ENCODE peak calls at places on chromosomes 11 and 22, in five cellular contexts. O, C, I, N and V are unnamed samples.

GRCh38 chr22:37636949-37637273 is 2.6 kb upstream of the SH3BP1 start:
- DNase-seq in O (no peak), C (no peak), I (no peak), N (no peak), V (no peak)

GRCh38 chr11:116189378-116190170 is 583.2 kb downstream of the BUD13 start:
- DNase-seq in O (no peak), C (no peak), I (no peak), N (no peak), V (no peak)

GRCh38 chr22:30516273-30516672 is 10.8 kb upstream of the SEC14L4 start:
- DNase-seq in O (no peak), C (no peak), I (no peak), N (no peak), V (no peak)

GRCh38 chr22:41949297-41949965 is 2.5 kb upstream of the CENPM start:
- DNase-seq in O (peak; percentile 75), C (no peak), I (no peak), N (no peak), V (no peak)

GRCh38 chr11:29432719-29433325 is 584.0 kb downstream of the KCNA4 start:
- DNase-seq in O (peak; percentile 2), C (no peak), I (no peak), N (no peak), V (peak; percentile 14)

GRCh38 chr11:115489466-115489865 is 14.7 kb downstream of the CADM1 start:
- DNase-seq in O (no peak), C (no peak), I (no peak), N (no peak), V (no peak)

GRCh38 chr11:85076535-85077330 is 550.4 kb downstream of the DLG2 start:
- DNase-seq in O (no peak), C (no peak), I (no peak), N (peak; percentile 63), V (peak; percentile 76)

GRCh38 chr11:76436020-76436419 is 8.8 kb upstream of the EMSY start:
- DNase-seq in O (peak; percentile 8), C (no peak), I (no peak), N (no peak), V (no peak)

GRCh38 chr11:130213143-130213978 is 53.8 kb downstream of the ST14 start:
- DNase-seq in O (peak; percentile 51), C (peak; percentile 82), I (peak; percentile 73), N (no peak), V (peak; percentile 47)

GRCh38 chr11:3609416-3610265 is 32.2 kb downstream of the ART5 start:
- DNase-seq in O (peak; percentile 46), C (peak; percentile 50), I (no peak), N (peak; percentile 43), V (peak; percentile 40)

GRCh38 chr11:134374171-134374570 is 37.9 kb downstream of the B3GAT1 start:
- DNase-seq in O (no peak), C (no peak), I (no peak), N (no peak), V (no peak)

GRCh38 chr11:122656631-122657101 is 1.1 kb downstream of the UBASH3B start:
- DNase-seq in O (peak; percentile 4), C (peak; percentile 35), I (peak; percentile 44), N (no peak), V (peak; percentile 42)

GRCh38 chr11:122656073-122656630 is 630 bp downstream of the UBASH3B start:
- DNase-seq in O (peak; percentile 35), C (peak; percentile 65), I (peak; percentile 55), N (no peak), V (peak; percentile 47)

GRCh38 chr11:122653911-122654310 is 1.6 kb upstream of the UBASH3B start:
- DNase-seq in O (no peak), C (no peak), I (no peak), N (no peak), V (no peak)

GRCh38 chr11:122652495-122652894 is 3.0 kb upstream of the UBASH3B start:
- DNase-seq in O (no peak), C (no peak), I (no peak), N (no peak), V (no peak)

DNA sequence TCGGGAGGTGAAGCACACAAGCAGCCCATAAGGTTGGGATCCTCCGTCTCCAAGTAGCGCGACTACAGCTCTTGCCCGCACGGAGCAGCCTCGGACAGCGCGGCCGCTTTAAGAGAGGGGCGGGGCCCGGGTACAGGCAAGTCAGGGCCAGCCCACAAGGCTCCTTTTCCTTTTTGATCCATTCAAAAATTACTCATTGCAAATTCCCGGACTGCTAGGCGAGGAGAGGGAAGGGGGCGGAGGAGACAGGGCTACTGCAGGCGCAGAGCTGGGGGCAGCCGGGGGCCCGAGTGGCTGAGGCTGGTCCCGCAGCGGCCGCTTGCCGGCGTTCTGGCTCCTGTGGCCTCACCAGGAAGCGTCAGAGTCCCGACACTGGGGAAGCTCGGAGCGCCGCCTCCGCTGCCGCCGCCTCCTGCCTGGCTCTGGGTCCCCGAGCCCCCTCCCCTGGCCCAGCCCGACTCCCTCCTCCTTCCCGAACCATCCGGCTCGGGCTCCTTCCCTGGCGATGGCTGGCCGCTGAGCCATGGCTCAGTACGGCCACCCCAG is at the start of gene UBASH3B:
- DNase-seq in O (peak; percentile 65), C (peak; percentile 80), I (peak; percentile 86), N (peak; percentile 89), V (peak; percentile 76)
- TF ChIP-seq CTCF in O (no peak), C (no peak), I (no peak), N (peak; percentile 12), V (peak; percentile 21)

GRCh38 chr11:117477721-117478120 is 150.1 kb downstream of the CEP164 start:
- DNase-seq in O (no peak), C (no peak), I (no peak), N (no peak), V (no peak)

GRCh38 chr11:117478926-117479325 is 151.3 kb downstream of the CEP164 start:
- DNase-seq in O (no peak), C (no peak), I (peak; percentile 21), N (no peak), V (no peak)

GRCh38 chr11:117478126-117478856 is 150.6 kb downstream of the CEP164 start:
- DNase-seq in O (no peak), C (no peak), I (no peak), N (no peak), V (no peak)

GRCh38 chr11:117480221-117480620 is 152.6 kb downstream of the CEP164 start:
- DNase-seq in O (no peak), C (no peak), I (no peak), N (no peak), V (no peak)

GRCh38 chr11:117479372-117479771 is 151.7 kb downstream of the CEP164 start:
- DNase-seq in O (peak; percentile 55), C (no peak), I (peak; percentile 23), N (no peak), V (no peak)
- TF ChIP-seq CTCF in O (peak; percentile 58), C (peak; percentile 18), I (peak; percentile 34), N (no peak), V (peak; percentile 35)

GRCh38 chr22:46036558-46037408 is 59.8 kb upstream of the WNT7B start:
- DNase-seq in O (peak; percentile 70), C (no peak), I (peak; percentile 67), N (no peak), V (peak; percentile 78)
- TF ChIP-seq CTCF in O (peak; percentile 40), C (no peak), I (peak; percentile 42), N (peak; percentile 44), V (peak; percentile 67)

DNA sequence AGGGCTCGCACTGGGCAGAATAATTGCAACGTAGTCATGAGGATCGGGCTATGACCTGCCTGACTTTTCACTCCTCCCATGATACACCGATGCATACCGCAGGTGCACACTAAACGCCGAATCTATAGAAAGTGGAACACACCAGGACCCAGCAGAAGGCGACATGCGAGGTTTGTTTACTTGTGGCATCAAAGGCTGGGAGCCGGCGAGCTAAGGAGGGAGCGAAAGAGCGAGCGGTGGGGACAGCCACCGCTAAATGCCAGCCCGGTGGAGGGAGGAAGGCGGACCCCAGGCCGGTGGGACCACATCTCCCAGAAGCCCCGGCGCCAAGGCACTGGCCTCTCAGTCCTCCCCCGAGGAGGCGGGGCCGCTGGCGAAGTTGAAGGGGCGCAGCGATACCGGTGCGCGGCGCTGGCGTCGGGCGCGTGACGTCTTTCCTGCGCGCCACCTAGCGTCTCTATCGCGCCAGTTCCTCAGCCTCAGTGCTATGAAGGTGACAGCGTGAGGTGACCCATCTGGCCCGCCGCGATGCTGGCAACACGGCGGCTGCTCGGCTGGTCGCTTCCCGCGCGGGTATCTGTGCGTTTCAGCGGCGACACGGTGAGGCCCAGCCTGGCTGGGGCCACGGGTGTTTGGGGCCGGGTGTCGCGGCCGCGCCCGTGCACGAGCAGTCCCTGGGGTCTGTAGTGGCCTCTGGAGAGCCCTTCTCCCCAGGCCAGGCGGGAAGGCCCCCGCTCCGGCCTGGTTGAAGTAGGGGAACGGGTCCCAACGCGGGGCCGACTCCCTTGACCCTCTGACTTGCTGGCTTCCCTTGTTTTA is at the start of gene NDUFV1:
- DNase-seq in O (peak; percentile 97), C (peak; percentile 97), I (peak; percentile 98), N (peak; percentile 85), V (peak; percentile 97)
- TF ChIP-seq CTCF in O (peak; percentile 77), C (peak; percentile 70), I (peak; percentile 84), N (peak; percentile 56), V (peak; percentile 57)

DNA sequence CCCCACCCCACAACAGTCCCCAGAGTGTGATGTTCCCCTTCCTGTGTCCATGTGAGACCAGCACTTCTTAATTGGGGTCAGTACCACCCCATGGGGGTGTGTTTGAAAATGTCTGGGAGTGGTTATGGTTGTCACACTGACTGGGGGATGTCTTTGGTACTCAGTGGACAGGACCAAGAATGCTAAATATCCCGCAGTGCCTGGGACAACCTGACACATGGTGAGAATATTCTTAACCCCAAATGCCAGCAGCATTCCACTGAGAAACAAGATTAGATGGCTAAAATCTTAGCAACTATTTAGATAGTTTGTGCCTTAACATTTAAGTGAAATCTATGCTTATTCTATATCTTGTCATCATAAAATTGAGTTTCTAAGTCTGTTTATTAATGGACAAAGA is 177.5 kb upstream of the ZBED5 start:
- DNase-seq in O (no peak), C (no peak), I (no peak), N (peak; percentile 39), V (no peak)
- TF ChIP-seq CTCF in O (no peak), C (no peak), I (no peak), N (no peak), V (no peak)